ENCODE peak calls at places on chromosomes 4 and X, in five cellular contexts. V, I, W, K and F are unnamed samples.

GRCh38 chrX:2793752-2794151 is 35.0 kb upstream of the GYG2 start:
- DNase-seq in V (no peak), I (no peak), W (no peak), K (no peak), F (no peak)

GRCh38 chr4:29423836-29424721 is 1296.1 kb upstream of the PCDH7 start:
- DNase-seq in V (no peak), I (peak; percentile 78), W (no peak), K (peak; percentile 10), F (no peak)

GRCh38 chrX:30748337-30748960 is 95.2 kb downstream of the GK start:
- DNase-seq in V (no peak), I (no peak), W (no peak), K (no peak), F (no peak)

GRCh38 chr4:54066718-54067129 is 2.3 kb upstream of the CHIC2 start:
- DNase-seq in V (no peak), I (no peak), W (no peak), K (no peak), F (no peak)

GRCh38 chrX:49167740-49168108 is 4.0 kb upstream of the PLP2 start:
- DNase-seq in V (no peak), I (no peak), W (no peak), K (no peak), F (no peak)

GRCh38 chr4:98682719-98683118 is 24.3 kb upstream of the TSPAN5 start:
- DNase-seq in V (no peak), I (peak; percentile 59), W (no peak), K (no peak), F (no peak)

GRCh38 chr4:21742326-21742725 is 206.2 kb downstream of the KCNIP4 start:
- DNase-seq in V (no peak), I (no peak), W (no peak), K (no peak), F (no peak)

GRCh38 chr4:45284400-45285085 is 558.2 kb upstream of the GNPDA2 start:
- DNase-seq in V (peak; percentile 11), I (no peak), W (no peak), K (no peak), F (no peak)

GRCh38 chr4:104138154-104138553 is 356.5 kb downstream of the CXXC4 start:
- DNase-seq in V (no peak), I (no peak), W (no peak), K (no peak), F (no peak)

GRCh38 chrX:131821945-131822622 is 201.0 kb upstream of the STK26 start:
- DNase-seq in V (no peak), I (peak; percentile 59), W (no peak), K (no peak), F (no peak)

GRCh38 chr4:54229631-54230478 is 762 bp downstream of the PDGFRA start:
- DNase-seq in V (peak; percentile 66), I (peak; percentile 69), W (no peak), K (no peak), F (no peak)

GRCh38 chrX:13341491-13342101 is 21.7 kb upstream of the ATXN3L start:
- DNase-seq in V (no peak), I (peak; percentile 48), W (no peak), K (no peak), F (no peak)

GRCh38 chr4:39706334-39706733 is 8.4 kb downstream of the UBE2K start:
- DNase-seq in V (no peak), I (peak; percentile 82), W (peak; percentile 64), K (peak; percentile 63), F (peak; percentile 68)

GRCh38 chr4:40587826-40588225 is 41.8 kb downstream of the RBM47 start:
- DNase-seq in V (no peak), I (no peak), W (peak; percentile 41), K (no peak), F (no peak)

GRCh38 chrX:10016516-10017132 is 49.5 kb downstream of the CLDN34 start:
- DNase-seq in V (no peak), I (no peak), W (no peak), K (no peak), F (no peak)

GRCh38 chr4:150325872-150326271 is 247.6 kb downstream of the DCLK2 start:
- DNase-seq in V (no peak), I (no peak), W (no peak), K (no peak), F (no peak)

GRCh38 chr4:76748649-76749048 is 149.3 kb downstream of the SOWAHB start:
- DNase-seq in V (no peak), I (no peak), W (peak; percentile 35), K (no peak), F (no peak)

GRCh38 chrX:112734250-112734649 is 54.5 kb upstream of the LHFPL1 start:
- DNase-seq in V (no peak), I (peak; percentile 21), W (peak; percentile 20), K (no peak), F (no peak)

GRCh38 chr4:17230727-17231126 is 281.2 kb downstream of the QDPR start:
- DNase-seq in V (no peak), I (no peak), W (no peak), K (no peak), F (no peak)

GRCh38 chr4:141046255-141046654 is 87.0 kb downstream of the RNF150 start:
- DNase-seq in V (no peak), I (peak; percentile 100), W (no peak), K (peak; percentile 98), F (no peak)

GRCh38 chr4:89400408-89401035 is 92.9 kb upstream of the GPRIN3 start:
- DNase-seq in V (no peak), I (peak; percentile 77), W (no peak), K (no peak), F (no peak)

GRCh38 chr4:81404294-81404693 is 67.4 kb downstream of the RASGEF1B start:
- DNase-seq in V (no peak), I (no peak), W (no peak), K (no peak), F (no peak)
- TF ChIP-seq CTCF in V (no peak), I (no peak), W (no peak), K (no peak), F (peak; percentile 54)

GRCh38 chr4:7876096-7876993 is 63.3 kb downstream of the AFAP1 start:
- DNase-seq in V (no peak), I (peak; percentile 74), W (no peak), K (no peak), F (no peak)
- TF ChIP-seq CTCF in V (no peak), I (peak; percentile 37), W (peak; percentile 19), K (peak; percentile 61), F (peak; percentile 44)

GRCh38 chr4:139301821-139302611 is at the start of gene NDUFC1:
- DNase-seq in V (peak; percentile 69), I (peak; percentile 18), W (peak; percentile 48), K (no peak), F (no peak)
- TF ChIP-seq CTCF in V (peak; percentile 37), I (no peak), W (peak; percentile 18), K (peak; percentile 34), F (peak; percentile 21)

GRCh38 chrX:136574548-136574947 is 42.5 kb downstream of the VGLL1 start:
- DNase-seq in V (no peak), I (no peak), W (no peak), K (no peak), F (no peak)

GRCh38 chrX:136580316-136580715 is 48.3 kb downstream of the VGLL1 start:
- DNase-seq in V (no peak), I (no peak), W (no peak), K (no peak), F (no peak)

GRCh38 chrX:136582624-136583023 is 50.6 kb downstream of the VGLL1 start:
- DNase-seq in V (no peak), I (no peak), W (no peak), K (no peak), F (no peak)

GRCh38 chrX:136572030-136572429 is 40.0 kb downstream of the VGLL1 start:
- DNase-seq in V (no peak), I (no peak), W (no peak), K (no peak), F (no peak)

GRCh38 chrX:136577562-136577961 is 45.5 kb downstream of the VGLL1 start:
- DNase-seq in V (peak; percentile 60), I (peak; percentile 4), W (peak; percentile 28), K (no peak), F (no peak)
- TF ChIP-seq CTCF in V (peak; percentile 28), I (peak; percentile 56), W (peak; percentile 60), K (peak; percentile 79), F (peak; percentile 67)